ENCODE peak calls at places on chromosomes 16 and 17, in seven cellular contexts. A is MM.1S, J is psoas muscle, R is Peyer's patch, N is thyroid gland, B is esophagus muscularis mucosa, G is heart left ventricle. H is an unnamed sample. For H3K27me3, the result is how much of the 10 kb centered on the place peaks cover.

GRCh38 chr16:1713331-1713730 is 7.3 kb downstream of the MAPK8IP3 start:
- DNase-seq in A (no peak), J (no peak), R (no peak), N (no peak), B (no peak), G (no peak), H (no peak)

GRCh38 chr17:45145035-45145389 is 3.3 kb upstream of the HEXIM1 start:
- DNase-seq in A (no peak), J (no peak), R (no peak), N (no peak), B (no peak), G (no peak), H (no peak)

GRCh38 chr16:1706386-1707192 is 594 bp downstream of the MAPK8IP3 start:
- DNase-seq in A (no peak), J (no peak), R (no peak), N (peak), B (no peak), G (no peak), H (no peak)

GRCh38 chr17:16036261-16036660 is 36.6 kb downstream of the TTC19 start:
- DNase-seq in A (no peak), J (no peak), R (no peak), N (no peak), B (no peak), G (no peak), H (no peak)

GRCh38 chr16:66979011-66979717 is 9.2 kb upstream of the CES4A start:
- DNase-seq in A (no peak), J (peak), R (no peak), N (peak), B (no peak), G (peak), H (no peak)

GRCh38 chr17:57384219-57384618 is 127.9 kb downstream of the MSI2 start:
- DNase-seq in A (no peak), J (no peak), R (no peak), N (no peak), B (no peak), G (no peak), H (no peak)

GRCh38 chr16:88784074-88784855 is 755 bp downstream of the PIEZO1 start:
- DNase-seq in A (peak), J (peak), R (peak), N (peak), B (no peak), G (peak), H (no peak)

GRCh38 chr17:50279181-50279526 is 4.9 kb downstream of the TMEM92 start:
- DNase-seq in A (no peak), J (no peak), R (peak), N (no peak), B (no peak), G (no peak), H (no peak)

GRCh38 chr16:3149630-3150345 is 15.0 kb downstream of the ZNF213 start:
- DNase-seq in A (no peak), J (peak), R (peak), N (peak), B (no peak), G (peak), H (no peak)

GRCh38 chr17:47651704-47652103 is 2.0 kb downstream of the KPNB1 start:
- DNase-seq in A (no peak), J (no peak), R (no peak), N (no peak), B (no peak), G (no peak), H (no peak)
- H3K4me3 ChIP-seq in A (peak), J (peak), R (no peak), N (no peak), B (no peak), G (no peak), H (no peak)

GRCh38 chr16:47371615-47372014 is 89.2 kb downstream of the ITFG1 start:
- DNase-seq in A (no peak), J (no peak), R (no peak), N (no peak), B (no peak), G (no peak), H (no peak)

GRCh38 chr16:47375423-47375822 is 85.4 kb downstream of the ITFG1 start:
- DNase-seq in A (no peak), J (no peak), R (no peak), N (no peak), B (no peak), G (no peak), H (no peak)

GRCh38 chr16:47374629-47375028 is 86.2 kb downstream of the ITFG1 start:
- DNase-seq in A (no peak), J (no peak), R (no peak), N (no peak), B (no peak), G (no peak), H (no peak)

DNA sequence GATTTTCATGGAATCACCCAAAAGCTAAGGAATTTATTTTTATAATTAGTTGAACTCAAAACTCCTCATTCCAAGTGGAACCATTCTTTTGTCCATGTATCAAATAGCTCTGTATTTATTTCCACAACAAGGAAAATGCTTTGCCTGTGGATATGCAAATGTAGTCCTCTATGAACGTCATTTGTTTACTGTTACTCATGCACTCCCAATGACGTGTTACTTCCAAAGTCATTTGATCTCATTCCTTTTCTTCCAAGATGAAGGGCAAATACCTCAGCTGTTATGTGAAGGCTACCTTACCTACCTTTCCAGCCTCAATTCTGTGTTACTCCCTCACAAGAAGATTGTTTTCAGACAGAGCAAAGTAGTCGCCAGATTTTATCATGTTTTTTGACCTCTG is 83.7 kb downstream of the ITFG1 start:
- DNase-seq in A (no peak), J (no peak), R (no peak), N (no peak), B (no peak), G (no peak), H (no peak)
- H3K27me3 ChIP-seq in A (under half), J (under half), R (under half), N (under half), B (under half), G (under half), H (under half)

DNA sequence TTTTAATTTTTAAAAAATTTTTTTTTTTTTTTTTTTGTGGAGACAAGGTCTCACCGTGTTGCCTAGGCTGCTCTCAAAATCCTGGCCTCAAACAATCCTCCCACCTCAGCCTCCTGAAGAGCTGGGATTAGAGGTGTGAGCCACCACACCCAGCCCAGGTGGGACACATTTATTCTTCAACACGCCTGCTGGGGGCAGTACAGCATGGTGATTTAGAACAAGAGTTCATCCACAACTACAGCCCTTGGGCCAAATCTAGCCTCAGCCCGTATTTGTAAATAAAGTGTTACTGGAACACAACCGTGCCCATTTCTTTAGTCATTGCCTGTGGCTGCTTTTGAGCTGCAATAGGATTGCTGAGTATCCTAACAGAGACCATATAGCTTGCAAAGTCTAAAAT is 92.8 kb downstream of the KATNIP start:
- DNase-seq in A (no peak), J (no peak), R (no peak), N (no peak), B (no peak), G (no peak), H (no peak)
- TF ChIP-seq CTCF in A (peak), J (peak), R (no peak), N (no peak), B (no peak), G (peak), H (peak)

DNA sequence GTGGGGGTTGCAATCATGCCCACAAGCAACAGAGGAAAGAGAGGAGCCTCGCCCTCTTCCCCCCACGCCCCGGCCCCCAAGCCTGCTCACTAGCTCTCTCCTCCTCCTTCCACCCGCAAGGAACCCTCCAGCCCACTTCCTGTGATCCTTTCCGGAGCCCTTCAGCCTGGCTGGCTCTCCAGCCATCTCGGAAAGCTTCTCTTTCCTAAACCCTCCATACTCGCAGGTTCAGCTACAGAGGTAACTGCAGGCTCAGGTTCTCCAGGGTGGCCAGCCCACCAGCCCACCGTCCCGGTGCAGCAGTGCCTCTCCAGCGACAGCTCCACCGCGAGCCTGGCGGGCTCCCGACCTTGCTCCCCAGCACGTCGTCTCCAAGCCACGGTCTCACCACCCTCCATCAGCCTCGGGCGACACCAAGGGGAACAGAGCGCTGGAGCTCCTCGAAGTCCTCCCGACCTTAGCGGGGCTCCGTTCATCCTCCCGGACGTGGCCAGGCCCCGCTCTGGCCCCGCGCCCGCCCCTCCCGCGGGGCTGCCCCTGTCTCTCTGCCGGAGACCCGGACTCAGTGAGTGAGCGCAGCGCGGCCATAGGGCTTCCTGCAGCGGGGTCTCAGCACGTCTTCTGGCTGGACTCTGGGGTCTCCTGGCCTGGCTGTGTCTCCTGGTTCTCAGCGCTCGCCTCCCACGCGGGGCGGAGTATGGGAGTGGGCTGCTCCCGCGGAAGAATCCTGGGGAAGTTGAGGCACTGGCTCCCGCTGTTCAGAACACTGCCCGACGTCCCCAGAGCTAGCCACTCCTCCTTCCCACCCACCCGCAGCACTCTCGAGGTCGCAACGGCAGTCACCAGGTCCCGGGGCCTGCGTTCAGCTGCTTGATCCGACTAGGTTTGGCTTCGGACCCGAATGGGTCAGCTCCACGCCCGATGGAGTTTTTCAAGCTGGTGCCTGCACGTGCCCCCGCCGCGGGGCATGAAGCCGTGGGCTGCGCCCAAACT is 12.8 kb upstream of the ODF4 start:
- DNase-seq in A (no peak), J (peak), R (no peak), N (peak), B (no peak), G (peak), H (no peak)
- H3K4me3 ChIP-seq in A (peak), J (peak), R (peak), N (peak), B (peak), G (peak), H (peak)

GRCh38 chr17:81803728-81804558 is at the start of gene GCGR:
- DNase-seq in A (no peak), J (no peak), R (no peak), N (no peak), B (no peak), G (no peak), H (no peak)

GRCh38 chr17:81807210-81807719 is 3.3 kb downstream of the GCGR start:
- DNase-seq in A (no peak), J (no peak), R (no peak), N (no peak), B (no peak), G (no peak), H (no peak)

GRCh38 chr17:81806461-81807209 is 2.7 kb downstream of the GCGR start:
- DNase-seq in A (no peak), J (no peak), R (no peak), N (no peak), B (no peak), G (no peak), H (no peak)

GRCh38 chr17:81804559-81805399 is 829 bp downstream of the GCGR start:
- DNase-seq in A (no peak), J (no peak), R (no peak), N (no peak), B (no peak), G (no peak), H (no peak)

GRCh38 chr17:81805707-81806460 is 1.9 kb downstream of the GCGR start:
- DNase-seq in A (no peak), J (no peak), R (no peak), N (no peak), B (no peak), G (no peak), H (no peak)
- H3K27me3 ChIP-seq in A (half or more), J (half or more), R (under half), N (under half), B (under half), G (half or more), H (under half)

GRCh38 chr16:58814348-58814801 is 80.3 kb upstream of the GOT2 start:
- DNase-seq in A (peak), J (no peak), R (peak), N (peak), B (no peak), G (peak), H (peak)
- TF ChIP-seq CTCF in A (peak), J (peak), R (peak), N (peak), B (peak), G (peak), H (peak)

DNA sequence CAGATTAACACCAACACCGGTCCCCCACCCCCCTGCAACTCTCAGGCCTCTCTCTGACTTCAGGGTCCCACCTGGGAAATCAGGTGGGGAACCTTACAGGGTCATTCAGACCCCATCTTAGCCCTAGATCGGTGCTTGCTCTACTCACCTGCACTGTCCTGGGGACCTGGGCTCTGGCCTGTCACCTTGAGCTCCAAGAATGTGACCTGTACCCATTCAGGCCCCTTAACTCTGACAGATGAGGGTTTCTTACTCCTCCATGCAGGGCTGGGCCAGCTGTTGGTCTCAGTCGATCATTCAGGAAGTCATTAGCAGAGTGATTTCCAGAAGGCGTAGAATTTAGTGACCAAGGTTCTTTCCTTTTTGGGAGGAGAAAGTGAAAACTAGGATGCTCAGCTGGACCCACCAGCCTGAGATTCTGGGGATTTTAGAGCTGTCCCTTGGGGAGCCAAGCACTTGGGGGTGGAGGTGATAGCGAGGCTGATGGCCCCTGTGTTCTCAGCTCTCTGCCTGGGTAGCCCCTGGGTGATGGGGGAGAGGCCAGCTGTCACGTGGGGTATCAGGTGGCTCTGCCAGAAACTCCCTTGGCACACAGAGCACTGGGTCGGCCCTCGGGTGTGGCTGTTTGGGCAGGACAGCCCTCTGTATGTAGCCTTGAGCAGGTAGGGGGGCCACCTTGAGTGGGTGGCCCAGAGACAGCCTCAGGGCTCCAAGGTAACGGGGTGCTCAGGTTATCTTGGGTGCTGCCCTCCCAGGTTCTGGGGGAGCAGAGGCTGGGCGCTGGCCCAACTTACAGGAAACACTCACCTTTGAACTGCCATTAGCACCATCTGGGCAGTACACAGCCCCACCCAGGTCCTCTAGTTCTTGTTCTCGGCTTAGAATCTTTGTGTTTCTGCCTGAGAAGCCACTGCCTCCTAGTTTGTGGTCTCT is 734 bp downstream of the MVP start:
- DNase-seq in A (peak), J (no peak), R (peak), N (peak), B (no peak), G (peak), H (no peak)
- H3K4me3 ChIP-seq in A (peak), J (peak), R (peak), N (peak), B (peak), G (peak), H (peak)

H was measured in BJ.